ENCODE peak calls at places on chromosomes 11 and 22, in four cellular contexts. V, E, U and P are unnamed samples.
A peak's percentile ranks its signal among the peaks of the same experiment; 100 is the strongest.

GRCh38 chr22:48535868-48536690 is 1291.6 kb downstream of the BRD1 start:
- DNase-seq in E (no peak), V (no peak), U (no peak), P (no peak)

GRCh38 chr11:130159657-130160459 is at the start of gene ST14:
- DNase-seq in E (no peak), U (peak; percentile 89), V (peak; percentile 70), P (peak; percentile 90)

GRCh38 chr11:69035150-69035958 is 13.4 kb upstream of the TPCN2 start:
- DNase-seq in E (peak; percentile 36), U (no peak), V (no peak), P (no peak)

GRCh38 chr11:127395034-127395433 is 394.5 kb upstream of the KIRREL3 start:
- DNase-seq in U (no peak), V (no peak), E (no peak), P (no peak)

GRCh38 chr11:75262961-75263852 is 22.6 kb downstream of the TPBGL start:
- DNase-seq in U (no peak), E (no peak), V (no peak), P (no peak)

GRCh38 chr11:83836883-83837654 is 550.9 kb upstream of the CCDC90B start:
- DNase-seq in E (no peak), V (peak; percentile 41), U (peak; percentile 17), P (no peak)

GRCh38 chr22:32985899-32986772 is 72.0 kb downstream of the SYN3 start:
- DNase-seq in U (peak; percentile 79), E (peak; percentile 54), V (peak; percentile 63), P (peak; percentile 81)

GRCh38 chr11:60265373-60266214 is 14.9 kb upstream of the MS4A4A start:
- DNase-seq in V (peak; percentile 61), U (peak; percentile 34), E (no peak), P (no peak)

GRCh38 chr22:36461665-36462474 is 19.6 kb downstream of the TXN2 start:
- DNase-seq in U (no peak), E (no peak), V (no peak), P (no peak)

GRCh38 chr11:15967166-15967565 is 389.2 kb downstream of the SOX6 start:
- DNase-seq in V (no peak), U (peak; percentile 73), E (no peak), P (no peak)

GRCh38 chr11:126339866-126340434 is 15.5 kb upstream of the ST3GAL4 start:
- DNase-seq in U (no peak), V (no peak), E (peak; percentile 73), P (no peak)

GRCh38 chr22:26563022-26563421 is 26.9 kb downstream of the TPST2 start:
- DNase-seq in E (no peak), U (no peak), V (peak; percentile 52), P (peak; percentile 14)

GRCh38 chr11:31802990-31803812 is 7.9 kb downstream of the PAX6 start:
- DNase-seq in E (no peak), U (no peak), V (no peak), P (no peak)

GRCh38 chr11:126927628-126928027 is 72.9 kb downstream of the KIRREL3 start:
- DNase-seq in U (no peak), E (no peak), V (no peak), P (no peak)

GRCh38 chr11:82874646-82875523 is 25.3 kb downstream of the PRCP start:
- DNase-seq in E (no peak), V (no peak), U (no peak), P (no peak)

DNA sequence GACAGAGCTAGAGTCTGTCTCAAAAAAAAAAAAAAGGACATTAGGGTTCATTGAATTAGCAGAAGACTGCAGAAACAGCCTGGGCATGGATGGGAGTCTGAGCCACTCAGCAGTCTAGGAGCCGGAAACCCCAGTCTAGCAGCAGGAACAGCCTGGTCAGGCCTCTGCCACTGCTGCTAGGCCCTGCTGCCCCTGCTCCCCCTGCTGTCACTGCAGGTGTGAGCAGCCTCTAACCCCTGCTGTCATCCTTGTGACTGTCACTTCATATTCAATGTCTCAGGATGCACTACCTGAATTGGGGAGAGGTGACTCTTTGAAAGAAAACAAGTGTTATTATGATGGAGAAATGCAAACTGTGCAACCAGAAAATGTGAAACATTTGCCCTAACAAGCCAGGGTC is 7.0 kb upstream of the DDX17 start:
- DNase-seq in V (peak; percentile 75), E (no peak), U (no peak), P (peak; percentile 52)
- TF ChIP-seq CTCF in V (peak; percentile 74), E (no peak), U (no peak), P (no peak)

GRCh38 chr11:2426826-2427521 is 17.3 kb downstream of the TRPM5 start:
- DNase-seq in V (no peak), U (peak; percentile 81), E (no peak), P (peak; percentile 77)
- H3K4me1 ChIP-seq in V (no peaks in the 10 kb centered on the region), U (no peaks in the 10 kb centered on the region), E (no peaks in the 10 kb centered on the region), P (peaks cover 10% of the 10 kb centered on the region)

GRCh38 chr11:119422505-119423416 is at the start of gene THY1:
- DNase-seq in E (no peak), V (no peak), U (no peak), P (no peak)
- TF ChIP-seq CTCF in E (no peak), V (no peak), U (no peak), P (no peak)

GRCh38 chr22:44159230-44159629 is 21.5 kb upstream of the PARVG start:
- DNase-seq in E (no peak), V (no peak), U (no peak), P (peak; percentile 3)
- H3K4me1 ChIP-seq in E (no peaks in the 10 kb centered on the region), V (no peaks in the 10 kb centered on the region), U (no peaks in the 10 kb centered on the region), P (no peaks in the 10 kb centered on the region)

GRCh38 chr11:34356918-34357645 is 728 bp downstream of the ABTB2 start:
- DNase-seq in E (no peak), V (no peak), U (peak; percentile 61), P (peak; percentile 80)
- TF ChIP-seq CTCF in E (no peak), V (no peak), U (no peak), P (no peak)

DNA sequence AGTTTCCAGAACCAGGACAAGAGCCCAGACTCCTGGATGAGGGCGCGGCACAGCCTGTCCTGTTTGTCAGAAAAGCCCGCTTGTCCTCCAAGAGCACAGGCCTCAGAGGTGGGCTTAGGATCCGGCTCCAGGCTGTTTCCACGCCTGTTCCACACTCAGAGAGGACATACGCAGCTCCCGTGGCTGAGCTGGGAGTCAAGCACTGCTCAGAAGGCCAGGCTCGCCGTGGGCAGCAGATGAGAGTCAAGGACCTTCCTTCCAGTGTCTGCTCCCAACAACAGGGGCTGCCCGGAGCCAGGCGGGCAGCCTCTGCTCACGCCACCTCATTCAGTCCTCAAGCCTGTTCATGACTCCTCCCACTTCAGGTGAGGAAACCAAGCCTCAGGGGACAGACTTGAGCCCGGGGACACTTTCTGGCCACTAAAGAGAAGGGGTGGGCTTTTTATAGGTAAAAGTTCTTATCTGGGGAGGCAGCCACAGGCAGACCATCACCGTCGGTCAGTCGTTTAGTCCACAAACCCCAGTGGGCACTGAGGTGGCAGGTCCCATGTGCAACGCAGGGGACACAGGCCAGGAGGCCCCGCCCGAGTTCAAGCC is 3.8 kb downstream of the CYB5R3 start:
- DNase-seq in V (no peak), U (no peak), E (no peak), P (peak; percentile 45)
- H3K4me1 ChIP-seq in V (peaks cover 33% of the 10 kb centered on the region), U (peaks cover 47% of the 10 kb centered on the region), E (peaks cover 84% of the 10 kb centered on the region), P (peaks cover 66% of the 10 kb centered on the region)

GRCh38 chr22:28706845-28707244 is 27.2 kb upstream of the TTC28 start:
- DNase-seq in V (peak; percentile 25), E (no peak), U (no peak), P (no peak)
- TF ChIP-seq CTCF in V (no peak), E (no peak), U (no peak), P (no peak)

GRCh38 chr11:1529286-1529685 is 42.7 kb upstream of the MOB2 start:
- DNase-seq in U (no peak), V (no peak), E (no peak), P (no peak)
- H3K4me1 ChIP-seq in U (peaks cover 7% of the 10 kb centered on the region), V (peaks cover 7% of the 10 kb centered on the region), E (peaks cover 64% of the 10 kb centered on the region), P (peaks cover 3% of the 10 kb centered on the region)

DNA sequence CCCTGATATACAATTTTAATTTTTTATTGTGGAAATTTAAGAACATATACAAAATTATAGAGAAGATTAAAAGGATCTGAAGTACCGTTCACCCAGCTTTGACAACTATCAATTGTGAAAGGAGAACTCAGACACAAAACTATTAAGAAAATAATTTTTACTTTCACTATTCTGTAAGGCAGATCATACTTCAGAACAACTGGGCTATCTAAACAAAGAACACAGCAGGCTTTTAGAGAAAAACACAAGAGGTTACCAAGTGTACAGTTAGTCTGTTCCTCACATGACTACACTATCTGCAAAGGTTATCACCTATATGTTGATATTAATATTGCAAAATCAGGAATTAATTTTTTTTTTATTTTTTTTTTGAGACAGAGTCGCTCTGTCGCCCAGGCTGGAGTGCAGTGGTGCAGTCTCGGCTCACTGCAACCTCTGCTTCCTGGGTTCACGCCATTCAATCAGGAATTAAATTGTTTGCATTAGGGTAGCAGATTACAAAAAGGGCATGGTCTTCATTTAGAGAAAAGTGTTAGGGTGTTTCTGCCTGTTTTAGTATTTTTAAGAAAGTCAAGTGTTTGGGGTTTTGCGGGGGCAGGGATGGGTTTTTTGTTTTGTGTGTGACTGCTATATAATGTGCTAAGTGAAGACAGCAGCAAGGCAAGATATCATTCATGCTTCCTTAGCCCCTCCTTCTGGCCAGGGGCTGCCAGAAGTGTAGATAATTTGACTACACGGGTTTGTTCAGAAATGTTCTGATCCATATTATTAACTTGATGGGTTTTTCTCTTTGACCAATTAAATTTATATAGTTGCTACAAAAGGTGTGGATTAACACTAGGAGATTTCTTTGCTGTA is 27.6 kb upstream of the SIK2 start:
- DNase-seq in V (peak; percentile 50), U (no peak), E (no peak), P (no peak)
- TF ChIP-seq CTCF in V (peak; percentile 53), U (no peak), E (no peak), P (no peak)